ENCODE peak calls at places on chromosomes 5 and 9, in six cellular contexts. One of them, this sample, is unnamed.

GRCh38 chr5:65907138-65907537 is 19.2 kb upstream of the ERBIN start:
- DNase-seq in lung microvascular endothelial cell: no peak
- DNase-seq in fibroblast of lung: peak
- DNase-seq in OCI-LY7: no peak
- DNase-seq in glutamatergic neuron: no peak
- DNase-seq in stimulated activated CD8-positive, alpha-beta memory T cell treated with anti-CD3 and anti-CD28 coated beads, Interleukin-7, amount 100 ng/mL, for 48 hours: no peak
- DNase-seq in this sample: no peak

GRCh38 chr5:142357469-142358090 is 32.8 kb upstream of the SPRY4 start:
- DNase-seq in lung microvascular endothelial cell: peak
- DNase-seq in fibroblast of lung: peak
- DNase-seq in OCI-LY7: no peak
- DNase-seq in glutamatergic neuron: no peak
- DNase-seq in stimulated activated CD8-positive, alpha-beta memory T cell treated with anti-CD3 and anti-CD28 coated beads, Interleukin-7, amount 100 ng/mL, for 48 hours: no peak
- DNase-seq in this sample: no peak

GRCh38 chr5:87570366-87570765 is 157.6 kb upstream of the CCNH start:
- DNase-seq in lung microvascular endothelial cell: no peak
- DNase-seq in fibroblast of lung: no peak
- DNase-seq in OCI-LY7: no peak
- DNase-seq in glutamatergic neuron: no peak
- DNase-seq in stimulated activated CD8-positive, alpha-beta memory T cell treated with anti-CD3 and anti-CD28 coated beads, Interleukin-7, amount 100 ng/mL, for 48 hours: no peak
- DNase-seq in this sample: no peak

GRCh38 chr5:136427421-136427820 is 62.1 kb upstream of the TRPC7 start:
- DNase-seq in lung microvascular endothelial cell: no peak
- DNase-seq in fibroblast of lung: no peak
- DNase-seq in OCI-LY7: no peak
- DNase-seq in glutamatergic neuron: no peak
- DNase-seq in stimulated activated CD8-positive, alpha-beta memory T cell treated with anti-CD3 and anti-CD28 coated beads, Interleukin-7, amount 100 ng/mL, for 48 hours: no peak
- DNase-seq in this sample: no peak

GRCh38 chr5:153402550-153402949 is 87.9 kb upstream of the GRIA1 start:
- DNase-seq in lung microvascular endothelial cell: no peak
- DNase-seq in fibroblast of lung: peak
- DNase-seq in OCI-LY7: no peak
- DNase-seq in glutamatergic neuron: no peak
- DNase-seq in stimulated activated CD8-positive, alpha-beta memory T cell treated with anti-CD3 and anti-CD28 coated beads, Interleukin-7, amount 100 ng/mL, for 48 hours: no peak
- DNase-seq in this sample: peak

GRCh38 chr5:140108093-140109049 is 5.5 kb upstream of the PURA start:
- DNase-seq in lung microvascular endothelial cell: no peak
- DNase-seq in fibroblast of lung: no peak
- DNase-seq in OCI-LY7: peak
- DNase-seq in glutamatergic neuron: peak
- DNase-seq in stimulated activated CD8-positive, alpha-beta memory T cell treated with anti-CD3 and anti-CD28 coated beads, Interleukin-7, amount 100 ng/mL, for 48 hours: no peak
- DNase-seq in this sample: no peak

GRCh38 chr9:107342762-107343161 is 59.7 kb downstream of the RAD23B start:
- DNase-seq in lung microvascular endothelial cell: no peak
- DNase-seq in fibroblast of lung: no peak
- DNase-seq in OCI-LY7: no peak
- DNase-seq in glutamatergic neuron: no peak
- DNase-seq in stimulated activated CD8-positive, alpha-beta memory T cell treated with anti-CD3 and anti-CD28 coated beads, Interleukin-7, amount 100 ng/mL, for 48 hours: no peak
- DNase-seq in this sample: no peak

GRCh38 chr9:113705306-113705937 is 170.7 kb upstream of the ZNF618 start:
- DNase-seq in lung microvascular endothelial cell: no peak
- DNase-seq in fibroblast of lung: no peak
- DNase-seq in OCI-LY7: no peak
- DNase-seq in glutamatergic neuron: no peak
- DNase-seq in stimulated activated CD8-positive, alpha-beta memory T cell treated with anti-CD3 and anti-CD28 coated beads, Interleukin-7, amount 100 ng/mL, for 48 hours: no peak
- DNase-seq in this sample: no peak

GRCh38 chr5:32709789-32710334 is 1.3 kb upstream of the NPR3 start:
- DNase-seq in lung microvascular endothelial cell: peak
- DNase-seq in fibroblast of lung: peak
- DNase-seq in OCI-LY7: no peak
- DNase-seq in glutamatergic neuron: peak
- DNase-seq in stimulated activated CD8-positive, alpha-beta memory T cell treated with anti-CD3 and anti-CD28 coated beads, Interleukin-7, amount 100 ng/mL, for 48 hours: no peak
- DNase-seq in this sample: no peak

GRCh38 chr5:152560508-152561137 is 155.5 kb upstream of the NMUR2 start:
- DNase-seq in lung microvascular endothelial cell: peak
- DNase-seq in fibroblast of lung: peak
- DNase-seq in OCI-LY7: peak
- DNase-seq in glutamatergic neuron: peak
- DNase-seq in stimulated activated CD8-positive, alpha-beta memory T cell treated with anti-CD3 and anti-CD28 coated beads, Interleukin-7, amount 100 ng/mL, for 48 hours: no peak
- DNase-seq in this sample: peak

GRCh38 chr9:90943341-90943740 is 141.7 kb downstream of the SYK start:
- DNase-seq in lung microvascular endothelial cell: no peak
- DNase-seq in fibroblast of lung: peak
- DNase-seq in OCI-LY7: no peak
- DNase-seq in glutamatergic neuron: no peak
- DNase-seq in stimulated activated CD8-positive, alpha-beta memory T cell treated with anti-CD3 and anti-CD28 coated beads, Interleukin-7, amount 100 ng/mL, for 48 hours: no peak
- DNase-seq in this sample: no peak